ENCODE peak calls at places on chromosomes 5 and 9, in seven cellular contexts. Q is mucosa of descending colon, F is tibial nerve, E is cardiac muscle cell, T is SK-N-SH, U is kidney, G is left ventricle myocardium inferior. J is an unnamed sample. For H3K4me1, the result is how much of the 10 kb centered on the place peaks cover.

GRCh38 chr9:757246-757881 is 84.1 kb upstream of the DMRT1 start:
- DNase-seq in Q (peak), F (no peak), E (peak), T (peak), U (no peak), G (no peak), J (peak)

GRCh38 chr9:82382887-82383616 is 394.5 kb downstream of the SPATA31D1 start:
- DNase-seq in Q (no peak), F (no peak), E (no peak), T (no peak), U (no peak), G (no peak), J (no peak)

GRCh38 chr5:14399054-14399657 is 182.4 kb upstream of the OTULINL start:
- DNase-seq in Q (peak), F (peak), E (peak), T (peak), U (no peak), G (no peak), J (peak)

GRCh38 chr9:87854563-87854962 is 28.1 kb upstream of the SPATA31E1 start:
- DNase-seq in Q (no peak), F (no peak), E (no peak), T (peak), U (no peak), G (no peak), J (no peak)

GRCh38 chr9:124137009-124137943 is 120.5 kb upstream of the NEK6 start:
- DNase-seq in Q (no peak), F (no peak), E (no peak), T (no peak), U (no peak), G (no peak), J (no peak)

GRCh38 chr5:57334475-57334874 is 148.1 kb downstream of the ACTBL2 start:
- DNase-seq in Q (no peak), F (no peak), E (no peak), T (no peak), U (no peak), G (no peak), J (no peak)

GRCh38 chr5:150174285-150174684 is 7.7 kb downstream of the CDX1 start:
- DNase-seq in Q (no peak), F (no peak), E (no peak), T (no peak), U (no peak), G (no peak), J (no peak)

GRCh38 chr5:60487885-60488425 is 212.0 kb downstream of the DEPDC1B start:
- DNase-seq in Q (peak), F (no peak), E (no peak), T (peak), U (no peak), G (no peak), J (peak)

GRCh38 chr5:14821721-14822120 is 49.9 kb downstream of the ANKH start:
- DNase-seq in Q (no peak), F (no peak), E (no peak), T (no peak), U (no peak), G (no peak), J (no peak)

GRCh38 chr9:114316605-114317230 is 6.2 kb upstream of the ORM1 start:
- DNase-seq in Q (no peak), F (no peak), E (no peak), T (no peak), U (peak), G (no peak), J (no peak)

GRCh38 chr5:45532826-45533624 is 163.2 kb downstream of the HCN1 start:
- DNase-seq in Q (no peak), F (no peak), E (peak), T (no peak), U (no peak), G (no peak), J (no peak)

GRCh38 chr5:160556886-160557285 is 135.2 kb downstream of the PTTG1 start:
- DNase-seq in Q (no peak), F (no peak), E (no peak), T (no peak), U (no peak), G (no peak), J (no peak)

GRCh38 chr9:71048271-71048670 is 73.2 kb downstream of the TRPM3 start:
- DNase-seq in Q (no peak), F (no peak), E (peak), T (no peak), U (no peak), G (no peak), J (no peak)

GRCh38 chr5:144460608-144461007 is 289.9 kb downstream of the KCTD16 start:
- DNase-seq in Q (no peak), F (no peak), E (no peak), T (no peak), U (no peak), G (no peak), J (peak)

GRCh38 chr9:83066771-83067170 is 3.8 kb upstream of the RASEF start:
- DNase-seq in Q (no peak), F (no peak), E (no peak), T (no peak), U (no peak), G (no peak), J (peak)

GRCh38 chr9:103545260-103545659 is 548.8 kb upstream of the SMC2 start:
- DNase-seq in Q (no peak), F (no peak), E (peak), T (no peak), U (no peak), G (no peak), J (no peak)

GRCh38 chr5:150656191-150657132 is 4.6 kb upstream of the MYOZ3 start:
- DNase-seq in Q (peak), F (no peak), E (peak), T (peak), U (peak), G (peak), J (peak)

GRCh38 chr9:69122391-69123141 is 51.5 kb upstream of the TJP2 start:
- DNase-seq in Q (peak), F (no peak), E (peak), T (no peak), U (no peak), G (no peak), J (peak)

GRCh38 chr9:11199335-11199734 is 586.5 kb upstream of the PTPRD start:
- DNase-seq in Q (no peak), F (no peak), E (no peak), T (no peak), U (no peak), G (no peak), J (no peak)

GRCh38 chr9:93252116-93252780 is 68.3 kb downstream of the WNK2 start:
- DNase-seq in Q (no peak), F (no peak), E (no peak), T (no peak), U (peak), G (no peak), J (no peak)

DNA sequence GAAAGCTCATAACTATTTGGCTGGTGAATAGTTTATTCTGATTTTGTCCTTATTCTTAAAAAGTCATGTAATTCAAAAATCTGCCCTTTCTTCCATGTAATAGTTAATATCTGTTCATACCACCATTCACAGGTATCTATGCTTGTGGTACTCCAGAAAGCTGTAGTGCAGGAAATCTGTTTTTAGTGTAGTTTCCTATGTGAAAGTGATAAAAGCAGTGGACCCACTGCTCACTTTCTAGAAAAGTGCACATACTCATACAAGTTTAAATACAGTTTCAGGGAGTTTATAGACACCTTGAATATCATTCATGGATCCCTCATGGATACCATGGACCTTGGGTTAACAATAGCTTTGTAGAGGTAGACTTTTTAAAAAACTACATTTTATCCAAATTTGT is 20.2 kb downstream of the PBX3 start:
- DNase-seq in Q (no peak), F (no peak), E (no peak), T (no peak), U (no peak), G (no peak), J (no peak)
- H3K4me3 ChIP-seq in Q (no peak), F (no peak), E (no peak), T (no peak), U (no peak), G (no peak), J (no peak)

DNA sequence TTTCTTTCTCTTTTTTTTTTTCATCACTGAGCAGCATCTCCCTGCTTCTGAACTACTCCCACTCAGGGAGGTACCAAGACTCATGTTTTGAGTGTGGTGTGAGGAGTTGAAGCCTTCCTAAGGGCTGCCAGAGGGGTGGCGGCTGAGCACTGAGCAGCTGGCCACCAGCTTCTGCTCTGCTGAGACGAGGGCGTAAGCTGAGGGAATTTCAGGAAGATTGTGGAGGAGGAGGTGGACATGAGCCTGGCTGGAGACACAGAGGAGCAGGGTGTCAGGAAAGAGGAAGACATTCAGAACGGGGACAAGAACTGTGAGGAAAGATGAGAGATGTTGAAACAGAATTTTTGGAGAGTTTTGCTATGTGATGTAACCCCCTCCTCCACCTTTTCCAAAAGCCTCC is 7.8 kb downstream of the LCP2 start:
- DNase-seq in Q (no peak), F (no peak), E (no peak), T (no peak), U (no peak), G (peak), J (no peak)
- H3K4me1 ChIP-seq in Q (under half), F (under half), E (under half), T (under half), U (under half), G (under half), J (under half)

DNA sequence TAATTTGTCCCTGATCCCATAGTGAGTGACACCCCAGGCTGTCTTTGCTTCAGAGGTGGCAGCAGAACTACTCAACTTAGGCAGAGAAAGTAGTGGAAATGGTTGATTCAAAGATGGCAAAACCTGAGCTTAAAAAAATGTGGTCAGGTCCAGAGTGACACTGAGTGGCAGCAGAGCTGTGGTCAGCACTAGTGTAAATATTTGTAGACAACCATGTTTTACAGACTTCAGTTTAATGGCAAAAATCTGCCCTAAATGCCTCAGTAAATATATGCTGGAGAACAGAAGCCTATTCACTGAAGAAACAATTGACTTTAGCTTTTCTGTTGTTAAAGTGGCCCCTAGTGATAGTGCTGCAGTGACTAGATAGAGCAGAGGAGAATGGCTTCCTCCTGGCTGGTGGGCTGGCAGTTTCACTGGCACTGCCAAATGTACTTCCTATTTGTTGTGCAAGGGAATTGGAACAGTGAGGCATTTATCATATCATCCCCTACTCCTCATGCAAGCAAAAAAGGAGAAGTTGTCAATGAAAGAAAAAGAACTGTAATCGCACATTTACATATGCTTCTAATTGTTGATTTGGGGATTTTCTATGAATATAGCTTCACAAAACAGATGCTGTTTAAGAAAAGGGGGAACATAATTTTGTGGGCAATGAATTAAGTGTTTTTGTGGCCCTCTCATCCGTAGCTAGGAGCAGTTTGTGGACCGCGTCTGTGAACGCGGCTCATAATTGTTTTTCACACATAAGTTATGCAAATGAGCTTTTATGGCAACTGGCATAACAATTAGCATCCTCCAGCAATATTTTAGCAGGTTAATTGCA is 12.0 kb downstream of the PBX3 start:
- DNase-seq in Q (no peak), F (no peak), E (no peak), T (peak), U (no peak), G (peak), J (peak)
- H3K4me3 ChIP-seq in Q (no peak), F (peak), E (no peak), T (peak), U (peak), G (peak), J (peak)

GRCh38 chr5:10348258-10348657 is 5.2 kb upstream of the MARCHF6 start:
- DNase-seq in Q (no peak), F (no peak), E (no peak), T (no peak), U (no peak), G (no peak), J (no peak)
- H3K4me1 ChIP-seq in Q (under half), F (under half), E (under half), T (under half), U (under half), G (under half), J (under half)

GRCh38 chr5:30765227-30765626 is 428.3 kb upstream of the CDH6 start:
- DNase-seq in Q (no peak), F (no peak), E (no peak), T (no peak), U (no peak), G (no peak), J (peak)

GRCh38 chr5:30768061-30768460 is 425.4 kb upstream of the CDH6 start:
- DNase-seq in Q (no peak), F (no peak), E (no peak), T (no peak), U (no peak), G (no peak), J (peak)

DNA sequence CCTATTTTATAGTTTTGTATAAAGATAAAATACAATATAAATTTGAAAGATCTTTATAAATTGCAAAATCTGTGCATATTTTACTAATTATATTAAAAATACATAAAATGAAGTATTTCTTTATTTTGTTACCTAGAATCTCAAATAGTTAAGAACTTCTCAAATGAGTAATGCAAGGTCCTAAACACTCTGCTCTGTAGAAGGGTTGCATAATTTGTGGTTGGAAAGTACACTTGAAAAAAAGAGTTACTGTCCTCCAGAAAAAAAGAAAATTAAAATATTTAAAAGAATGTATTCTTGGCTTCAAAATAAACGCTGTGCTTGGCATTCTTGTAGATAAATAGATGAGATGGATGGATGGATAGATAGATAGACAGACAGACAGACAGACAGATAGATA is 428.8 kb upstream of the CDH6 start:
- DNase-seq in Q (no peak), F (no peak), E (no peak), T (no peak), U (no peak), G (no peak), J (peak)
- H3K4me3 ChIP-seq in Q (no peak), F (no peak), E (no peak), T (no peak), U (no peak), G (no peak), J (no peak)

DNA sequence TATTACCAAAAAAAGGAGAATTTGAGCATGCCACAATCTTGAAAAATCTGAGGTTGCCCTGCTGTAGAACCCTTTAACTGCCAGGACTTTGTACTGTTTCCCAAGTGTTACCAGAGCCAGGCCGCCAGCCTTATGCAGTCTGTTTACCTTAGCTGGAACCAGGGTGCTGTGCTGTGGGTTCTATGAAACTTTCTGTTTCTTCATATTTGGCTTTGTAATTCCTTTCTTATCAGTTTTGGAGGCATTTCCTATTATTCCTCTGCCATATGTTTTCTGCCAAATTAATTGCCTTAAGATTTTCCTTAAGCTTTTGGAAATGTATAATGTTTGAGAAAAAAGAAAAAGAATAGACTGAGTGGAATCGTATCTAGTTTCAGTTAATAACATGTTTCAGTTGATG is 2.1 kb downstream of the S1PR3 start:
- DNase-seq in Q (no peak), F (no peak), E (no peak), T (no peak), U (no peak), G (no peak), J (peak)
- H3K4me1 ChIP-seq in Q (under half), F (under half), E (under half), T (half or more), U (under half), G (half or more), J (under half)

GRCh38 chr5:36066540-36067210 is at the start of gene UGT3A2:
- DNase-seq in Q (no peak), F (no peak), E (peak), T (peak), U (no peak), G (no peak), J (no peak)

GRCh38 chr5:36066001-36066539 is 612 bp downstream of the UGT3A2 start:
- DNase-seq in Q (no peak), F (no peak), E (no peak), T (no peak), U (no peak), G (no peak), J (no peak)

GRCh38 chr5:36068751-36069281 is 2.1 kb upstream of the UGT3A2 start:
- DNase-seq in Q (no peak), F (no peak), E (no peak), T (no peak), U (no peak), G (no peak), J (no peak)

GRCh38 chr5:36073595-36074216 is 7.0 kb upstream of the UGT3A2 start:
- DNase-seq in Q (no peak), F (no peak), E (peak), T (no peak), U (no peak), G (no peak), J (no peak)

DNA sequence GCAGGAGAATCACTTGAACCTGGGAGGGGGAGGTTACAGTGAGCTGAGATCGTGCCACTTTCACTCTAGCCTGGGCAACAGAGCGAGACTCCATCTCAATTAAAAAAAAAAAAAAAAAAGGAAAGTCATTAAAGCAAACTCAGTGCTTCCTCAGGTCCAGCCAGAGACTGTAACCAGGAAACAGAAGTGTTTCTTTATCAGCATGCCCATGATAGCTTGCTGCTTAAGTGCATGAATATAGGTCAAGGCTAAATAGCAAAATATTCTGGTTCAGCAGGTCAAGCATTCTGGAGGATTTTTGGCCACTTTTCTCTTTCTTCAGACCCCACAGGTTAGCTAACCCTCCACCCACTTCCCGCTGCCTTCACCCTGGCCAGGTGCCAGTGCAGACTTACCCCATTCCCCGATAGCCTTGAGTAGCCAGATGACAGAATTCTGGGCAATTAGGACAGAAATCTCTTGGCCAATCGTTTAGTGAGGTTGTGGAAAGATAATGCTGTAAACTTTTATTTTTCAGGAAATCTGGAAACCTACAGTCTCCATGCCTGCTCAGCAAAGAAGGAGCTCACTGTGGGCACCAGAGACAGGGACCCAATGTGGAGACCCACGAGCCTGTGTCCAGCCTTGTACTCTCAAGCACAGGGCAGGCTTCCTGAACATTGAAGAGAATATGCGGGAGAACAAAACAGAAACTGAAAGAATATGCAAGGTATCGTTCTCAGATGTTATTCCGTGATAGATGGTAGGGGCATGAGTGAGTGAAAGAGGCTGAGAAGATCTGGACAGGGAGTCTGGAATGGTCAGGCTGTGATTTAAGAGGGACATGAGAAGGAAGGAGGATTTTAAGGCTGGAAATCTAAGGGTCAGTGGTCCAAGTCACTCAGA is 4.2 kb upstream of the UGT3A2 start:
- DNase-seq in Q (no peak), F (no peak), E (no peak), T (no peak), U (no peak), G (no peak), J (no peak)
- H3K4me3 ChIP-seq in Q (no peak), F (no peak), E (no peak), T (peak), U (peak), G (peak), J (peak)

DNA sequence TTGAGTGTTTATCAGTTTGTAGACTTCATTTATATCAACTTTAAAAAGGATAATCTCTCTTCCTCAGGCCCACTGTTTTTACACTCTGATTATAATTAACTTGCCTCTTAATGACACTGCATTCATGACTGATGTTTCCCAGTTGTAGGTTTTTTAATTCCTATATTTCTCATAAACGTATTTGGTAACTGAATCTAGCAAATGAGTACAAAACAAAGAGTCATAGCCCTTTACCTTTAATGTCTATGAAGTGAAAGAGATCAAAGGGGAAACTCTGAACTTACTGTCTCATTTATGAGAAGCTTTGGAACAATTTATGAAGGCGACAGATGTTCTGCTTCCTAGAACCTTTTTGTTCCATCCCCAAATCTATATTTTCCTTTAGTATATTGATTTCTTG is 56.6 kb upstream of the ABCA1 start:
- DNase-seq in Q (no peak), F (no peak), E (no peak), T (no peak), U (no peak), G (no peak), J (no peak)
- H3K4me1 ChIP-seq in Q (under half), F (under half), E (under half), T (under half), U (under half), G (under half), J (under half)

J was measured in adipocyte.